ENCODE peak calls at places on chromosomes 13 and 19, in eight cellular contexts. Z is amygdala; R is mucosa of gallbladder; W is anterior cingulate cortex; K is AG10803; V is myocyte; A is activated gamma-delta T cell treated with Interleukin-2 at 50 U/mL for 16 hours; G is stimulated activated CD4-positive, alpha-beta T cell treated with anti-CD3 and anti-CD28 coated beads, Interleukin-2, amount 100 ng/mL, for 48 hours. L is an unnamed sample.

GRCh38 chr19:40262422-40262821 is 22.7 kb downstream of the AKT2 start:
- DNase-seq in Z (no peak), R (no peak), G (no peak), K (no peak), W (no peak), V (no peak), A (no peak), L (peak)

GRCh38 chr19:31258211-31259052 is 90.8 kb downstream of the TSHZ3 start:
- DNase-seq in G (no peak), R (peak), Z (no peak), A (no peak), W (no peak), V (peak), K (no peak), L (no peak)

GRCh38 chr13:43185206-43185605 is 161.8 kb downstream of the DNAJC15 start:
- DNase-seq in K (no peak), W (no peak), Z (no peak), A (no peak), R (no peak), V (peak), G (no peak), L (no peak)

GRCh38 chr19:43425567-43426392 is 11.1 kb downstream of the TEX101 start:
- DNase-seq in G (no peak), R (peak), A (no peak), Z (no peak), W (no peak), K (peak), V (peak), L (no peak)

GRCh38 chr19:12778020-12778904 is 2.9 kb upstream of the HOOK2 start:
- DNase-seq in K (peak), V (peak), A (peak), R (peak), G (peak), Z (no peak), W (peak), L (peak)

GRCh38 chr13:97319088-97319487 is 97.0 kb downstream of the MBNL2 start:
- DNase-seq in Z (no peak), W (no peak), R (no peak), A (no peak), V (peak), K (no peak), G (no peak), L (peak)

GRCh38 chr19:14391156-14391821 is 10.0 kb downstream of the ADGRE5 start:
- DNase-seq in A (no peak), W (no peak), K (no peak), V (no peak), R (no peak), G (no peak), Z (no peak), L (no peak)

GRCh38 chr19:17977073-17977472 is 10.2 kb downstream of the KCNN1 start:
- DNase-seq in V (no peak), K (no peak), W (no peak), Z (no peak), G (no peak), R (no peak), A (no peak), L (no peak)

GRCh38 chr19:18769989-18770528 is 21.0 kb downstream of the COMP start:
- DNase-seq in V (no peak), A (no peak), K (no peak), Z (no peak), W (no peak), R (no peak), G (no peak), L (peak)

GRCh38 chr13:29994911-29995601 is 144.6 kb upstream of the UBL3 start:
- DNase-seq in R (no peak), W (no peak), G (no peak), K (peak), A (no peak), Z (no peak), V (no peak), L (no peak)

GRCh38 chr13:86633346-86633745 is 834.1 kb upstream of the SLITRK6 start:
- DNase-seq in K (no peak), R (no peak), V (no peak), G (no peak), Z (no peak), W (no peak), A (no peak), L (no peak)

GRCh38 chr19:38055040-38055439 is 148.0 kb downstream of the SIPA1L3 start:
- DNase-seq in V (peak), G (no peak), K (no peak), R (no peak), W (no peak), A (no peak), Z (no peak), L (no peak)

GRCh38 chr13:43977911-43978310 is 98.2 kb downstream of the LACC1 start:
- DNase-seq in R (no peak), V (peak), W (no peak), K (no peak), Z (no peak), A (no peak), G (no peak), L (no peak)

GRCh38 chr19:40928859-40929258 is 46.8 kb upstream of the CYP2A7 start:
- DNase-seq in K (no peak), G (no peak), Z (no peak), W (no peak), V (no peak), R (no peak), A (no peak), L (no peak)

GRCh38 chr19:50059045-50059444 is 33.2 kb downstream of the ZNF473 start:
- DNase-seq in W (no peak), G (no peak), Z (no peak), A (no peak), V (no peak), K (no peak), R (no peak), L (no peak)

GRCh38 chr13:98419786-98420559 is 156.9 kb downstream of the STK24 start:
- DNase-seq in R (no peak), W (no peak), V (no peak), K (no peak), G (no peak), Z (no peak), A (no peak), L (no peak)

GRCh38 chr13:67880916-67881315 is 650.8 kb upstream of the PCDH9 start:
- DNase-seq in R (no peak), G (no peak), V (peak), Z (no peak), K (no peak), W (no peak), A (no peak), L (no peak)

GRCh38 chr19:5585461-5586299 is 17.9 kb upstream of the TINCR start:
- DNase-seq in Z (no peak), V (peak), A (peak), K (no peak), W (peak), G (peak), R (no peak), L (peak)

GRCh38 chr19:13833330-13834265 is 38.4 kb downstream of the ZSWIM4 start:
- DNase-seq in Z (peak), V (peak), A (peak), G (peak), W (peak), R (peak), K (peak), L (peak)

GRCh38 chr19:8578642-8579265 is 1.5 kb upstream of the MYO1F start:
- DNase-seq in K (peak), W (peak), V (peak), A (peak), R (peak), Z (no peak), G (peak), L (peak)

GRCh38 chr19:45528149-45528743 is 21.0 kb downstream of the VASP start:
- DNase-seq in Z (no peak), G (no peak), W (no peak), R (peak), A (no peak), K (peak), V (no peak), L (peak)

GRCh38 chr19:48329167-48329891 is 4.0 kb downstream of the EMP3 start:
- DNase-seq in G (no peak), R (no peak), Z (no peak), V (peak), K (peak), A (peak), W (no peak), L (no peak)

GRCh38 chr19:35754365-35755139 is 2.3 kb downstream of the HSPB6 start:
- DNase-seq in K (no peak), V (no peak), W (no peak), A (no peak), G (no peak), R (no peak), Z (no peak), L (no peak)

GRCh38 chr13:21637296-21637695 is 33.3 kb upstream of the MICU2 start:
- DNase-seq in V (peak), W (no peak), Z (no peak), G (no peak), A (peak), R (peak), K (no peak), L (peak)

GRCh38 chr13:43730642-43731041 is 56.1 kb downstream of the ENOX1 start:
- DNase-seq in G (no peak), K (peak), W (no peak), A (no peak), Z (no peak), V (peak), R (peak), L (peak)